ENCODE peak calls at places on chromosomes 3 and 15, in seven cellular contexts. One of them, this sample, is unnamed.

GRCh38 chr3:13688824-13689223 is 139.9 kb downstream of the FBLN2 start:
- DNase-seq in HFFc6: no peak
- DNase-seq in esophagus muscularis mucosa: no peak
- DNase-seq in activated T-cell treated with anti-CD3 and anti-CD28 coated beads, Interleukin-2, amount 50 U/mL, for 1 hour: no peak
- DNase-seq in HTR-8/SVneo: no peak
- DNase-seq in myocyte: no peak
- DNase-seq in T-helper 2 cell: no peak
- DNase-seq in this sample: no peak

GRCh38 chr3:136639069-136639468 is 113.1 kb downstream of the STAG1 start:
- DNase-seq in HFFc6: no peak
- DNase-seq in esophagus muscularis mucosa: no peak
- DNase-seq in activated T-cell treated with anti-CD3 and anti-CD28 coated beads, Interleukin-2, amount 50 U/mL, for 1 hour: no peak
- DNase-seq in HTR-8/SVneo: no peak
- DNase-seq in myocyte: no peak
- DNase-seq in T-helper 2 cell: no peak
- DNase-seq in this sample: no peak

GRCh38 chr3:129160891-129161859 is at the start of gene ISY1:
- DNase-seq in HFFc6: peak
- DNase-seq in esophagus muscularis mucosa: peak
- DNase-seq in activated T-cell treated with anti-CD3 and anti-CD28 coated beads, Interleukin-2, amount 50 U/mL, for 1 hour: peak
- DNase-seq in HTR-8/SVneo: peak
- DNase-seq in myocyte: peak
- DNase-seq in T-helper 2 cell: peak
- DNase-seq in this sample: peak

GRCh38 chr3:188264231-188265213 is 110.6 kb downstream of the LPP start:
- DNase-seq in HFFc6: peak
- DNase-seq in esophagus muscularis mucosa: no peak
- DNase-seq in activated T-cell treated with anti-CD3 and anti-CD28 coated beads, Interleukin-2, amount 50 U/mL, for 1 hour: no peak
- DNase-seq in HTR-8/SVneo: no peak
- DNase-seq in myocyte: peak
- DNase-seq in T-helper 2 cell: no peak
- DNase-seq in this sample: no peak

GRCh38 chr15:82848201-82848993 is 39.0 kb downstream of the WHAMM start:
- DNase-seq in HFFc6: no peak
- DNase-seq in esophagus muscularis mucosa: peak
- DNase-seq in activated T-cell treated with anti-CD3 and anti-CD28 coated beads, Interleukin-2, amount 50 U/mL, for 1 hour: no peak
- DNase-seq in HTR-8/SVneo: no peak
- DNase-seq in myocyte: no peak
- DNase-seq in T-helper 2 cell: no peak
- DNase-seq in this sample: peak

GRCh38 chr15:90376789-90377188 is 11.3 kb upstream of the IQGAP1 start:
- DNase-seq in HFFc6: no peak
- DNase-seq in esophagus muscularis mucosa: no peak
- DNase-seq in activated T-cell treated with anti-CD3 and anti-CD28 coated beads, Interleukin-2, amount 50 U/mL, for 1 hour: peak
- DNase-seq in HTR-8/SVneo: no peak
- DNase-seq in myocyte: no peak
- DNase-seq in T-helper 2 cell: peak
- DNase-seq in this sample: no peak

GRCh38 chr3:39528844-39529243 is 61.4 kb downstream of the MOBP start:
- DNase-seq in HFFc6: no peak
- DNase-seq in esophagus muscularis mucosa: no peak
- DNase-seq in activated T-cell treated with anti-CD3 and anti-CD28 coated beads, Interleukin-2, amount 50 U/mL, for 1 hour: no peak
- DNase-seq in HTR-8/SVneo: no peak
- DNase-seq in myocyte: no peak
- DNase-seq in T-helper 2 cell: no peak
- DNase-seq in this sample: no peak

GRCh38 chr3:141498592-141499223 is 11.9 kb downstream of the RASA2 start:
- DNase-seq in HFFc6: no peak
- DNase-seq in esophagus muscularis mucosa: no peak
- DNase-seq in activated T-cell treated with anti-CD3 and anti-CD28 coated beads, Interleukin-2, amount 50 U/mL, for 1 hour: peak
- DNase-seq in HTR-8/SVneo: no peak
- DNase-seq in myocyte: no peak
- DNase-seq in T-helper 2 cell: peak
- DNase-seq in this sample: no peak

GRCh38 chr3:130841357-130841756 is 52.5 kb upstream of the ATP2C1 start:
- DNase-seq in HFFc6: no peak
- DNase-seq in esophagus muscularis mucosa: no peak
- DNase-seq in activated T-cell treated with anti-CD3 and anti-CD28 coated beads, Interleukin-2, amount 50 U/mL, for 1 hour: no peak
- DNase-seq in HTR-8/SVneo: no peak
- DNase-seq in myocyte: peak
- DNase-seq in T-helper 2 cell: no peak
- DNase-seq in this sample: no peak

GRCh38 chr3:190048831-190049541 is 71.7 kb downstream of the P3H2 start:
- DNase-seq in HFFc6: peak
- DNase-seq in esophagus muscularis mucosa: no peak
- DNase-seq in activated T-cell treated with anti-CD3 and anti-CD28 coated beads, Interleukin-2, amount 50 U/mL, for 1 hour: no peak
- DNase-seq in HTR-8/SVneo: no peak
- DNase-seq in myocyte: peak
- DNase-seq in T-helper 2 cell: no peak
- DNase-seq in this sample: no peak